ENCODE peak calls at places on chromosomes 3 and 15, in seven cellular contexts. L, P, O, Y, J, V and S are unnamed samples.

GRCh38 chr3:159451482-159451881 is 537.2 kb upstream of the IL12A start:
- DNase-seq in J (no peak), Y (no peak), O (no peak), V (no peak), L (no peak), P (no peak), S (peak; percentile 2)

GRCh38 chr3:195239121-195239520 is 31.8 kb downstream of the XXYLT1 start:
- DNase-seq in L (no peak), J (no peak), O (no peak), Y (no peak), V (no peak), P (peak; percentile 51), S (no peak)

GRCh38 chr15:83512459-83512858 is 65.3 kb downstream of the SH3GL3 start:
- DNase-seq in Y (no peak), L (no peak), O (no peak), P (no peak), J (no peak), V (no peak), S (no peak)

GRCh38 chr3:45499529-45499928 is 95.0 kb upstream of the LIMD1 start:
- DNase-seq in J (peak; percentile 29), Y (peak; percentile 78), P (no peak), O (no peak), V (peak; percentile 71), L (peak; percentile 62), S (peak; percentile 85)

GRCh38 chr3:93843981-93844380 is 129.7 kb downstream of the PROS1 start:
- DNase-seq in V (peak; percentile 92), P (no peak), J (no peak), O (no peak), L (peak; percentile 91), Y (peak; percentile 90), S (peak; percentile 77)

GRCh38 chr3:132626955-132627354 is 29.9 kb downstream of the ACKR4 start:
- DNase-seq in O (no peak), P (no peak), V (no peak), Y (no peak), J (no peak), L (no peak), S (no peak)

GRCh38 chr3:183178833-183179549 is 16.5 kb upstream of the LAMP3 start:
- DNase-seq in Y (peak; percentile 47), O (no peak), P (no peak), J (peak; percentile 50), L (peak; percentile 24), V (peak; percentile 50), S (peak; percentile 63)

GRCh38 chr3:179000144-179000543 is 71.5 kb downstream of the ZMAT3 start:
- DNase-seq in O (no peak), Y (peak; percentile 32), V (peak; percentile 8), L (no peak), J (no peak), P (no peak), S (peak; percentile 18)

GRCh38 chr15:75843618-75844610 is 667 bp downstream of the UBE2Q2 start:
- DNase-seq in L (peak; percentile 44), Y (peak; percentile 56), O (peak; percentile 16), J (peak; percentile 51), P (peak; percentile 78), V (peak; percentile 37), S (peak; percentile 77)

GRCh38 chr3:170780955-170781354 is 89.0 kb downstream of the RPL22L1 start:
- DNase-seq in J (no peak), Y (peak; percentile 63), L (peak; percentile 85), V (peak; percentile 58), P (no peak), O (no peak), S (peak; percentile 70)

GRCh38 chr3:192642651-192643050 is 84.7 kb downstream of the FGF12 start:
- DNase-seq in J (no peak), Y (no peak), O (no peak), P (no peak), V (no peak), L (no peak), S (no peak)

GRCh38 chr3:8702560-8702959 is 31.0 kb upstream of the CAV3 start:
- DNase-seq in V (no peak), L (no peak), O (no peak), Y (no peak), P (no peak), J (no peak), S (no peak)